ENCODE peak calls at places on chromosomes 3 and 15, in eight cellular contexts. D, P, N, T, G, H, R and K are unnamed samples. For H3K9me2, the result is how much of the 10 kb centered on the place peaks cover.

GRCh38 chr3:89955141-89955540 is 847.7 kb downstream of the EPHA3 start:
- DNase-seq in D (no peak), T (no peak), R (no peak), P (no peak), G (no peak), H (no peak), N (no peak), K (no peak)

GRCh38 chr3:51705276-51706020 is 1.4 kb upstream of the GRM2 start:
- DNase-seq in D (no peak), R (no peak), P (no peak), G (no peak), H (no peak), N (no peak), T (no peak), K (no peak)

GRCh38 chr15:75347222-75348033 is 589 bp downstream of the NEIL1 start:
- DNase-seq in H (peak), T (peak), G (peak), P (peak), D (peak), N (peak), R (peak), K (peak)

GRCh38 chr3:190699784-190700183 is 162.7 kb downstream of the GMNC start:
- DNase-seq in D (no peak), R (no peak), H (no peak), P (no peak), T (no peak), N (no peak), G (no peak), K (no peak)

GRCh38 chr3:65196663-65197062 is 508.9 kb upstream of the ADAMTS9 start:
- DNase-seq in R (no peak), G (no peak), N (no peak), T (no peak), H (peak), D (no peak), P (no peak), K (no peak)

GRCh38 chr3:50292159-50292923 is at the start of gene IFRD2:
- DNase-seq in G (peak), R (peak), N (peak), D (peak), H (peak), T (peak), P (peak), K (peak)

GRCh38 chr3:61783993-61784718 is 222.8 kb downstream of the PTPRG start:
- DNase-seq in T (no peak), H (no peak), R (no peak), P (no peak), G (no peak), N (no peak), D (no peak), K (no peak)

GRCh38 chr3:33417051-33417673 is 23.0 kb downstream of the UBP1 start:
- DNase-seq in P (no peak), H (no peak), T (no peak), D (no peak), N (no peak), G (peak), R (no peak), K (no peak)

GRCh38 chr15:31300981-31301686 is 25.5 kb upstream of the KLF13 start:
- DNase-seq in H (no peak), N (no peak), G (no peak), T (no peak), D (no peak), P (no peak), R (peak), K (no peak)

GRCh38 chr3:64229903-64230302 is 4.6 kb upstream of the PRICKLE2 start:
- DNase-seq in R (no peak), D (no peak), P (no peak), G (no peak), N (no peak), T (no peak), H (no peak), K (no peak)

GRCh38 chr3:32004111-32004790 is 22.7 kb downstream of the ZNF860 start:
- DNase-seq in H (peak), T (peak), N (no peak), D (no peak), R (no peak), G (peak), P (peak), K (no peak)

GRCh38 chr3:107216711-107217110 is 160.5 kb upstream of the CCDC54 start:
- DNase-seq in P (peak), H (no peak), D (no peak), N (no peak), T (peak), R (no peak), G (peak), K (no peak)

GRCh38 chr3:33557829-33558228 is 117.6 kb upstream of the UBP1 start:
- DNase-seq in P (no peak), R (no peak), N (no peak), D (no peak), G (no peak), T (no peak), H (peak), K (no peak)

GRCh38 chr3:55177749-55178148 is 249.9 kb upstream of the LRTM1 start:
- DNase-seq in T (no peak), H (no peak), D (no peak), R (no peak), P (no peak), N (no peak), G (no peak), K (no peak)
- TF ChIP-seq CTCF in T (no peak), H (no peak), D (no peak), R (no peak), P (no peak), N (no peak), G (no peak), K (no peak)

GRCh38 chr15:97652041-97652440 is 308.5 kb upstream of the ARRDC4 start:
- DNase-seq in D (no peak), T (no peak), G (no peak), N (no peak), P (no peak), H (no peak), R (no peak), K (no peak)
- H3K9me2 ChIP-seq in D (under half), T (under half), G (under half), N (under half), P (under half), H (under half), R (under half), K (under half)

DNA sequence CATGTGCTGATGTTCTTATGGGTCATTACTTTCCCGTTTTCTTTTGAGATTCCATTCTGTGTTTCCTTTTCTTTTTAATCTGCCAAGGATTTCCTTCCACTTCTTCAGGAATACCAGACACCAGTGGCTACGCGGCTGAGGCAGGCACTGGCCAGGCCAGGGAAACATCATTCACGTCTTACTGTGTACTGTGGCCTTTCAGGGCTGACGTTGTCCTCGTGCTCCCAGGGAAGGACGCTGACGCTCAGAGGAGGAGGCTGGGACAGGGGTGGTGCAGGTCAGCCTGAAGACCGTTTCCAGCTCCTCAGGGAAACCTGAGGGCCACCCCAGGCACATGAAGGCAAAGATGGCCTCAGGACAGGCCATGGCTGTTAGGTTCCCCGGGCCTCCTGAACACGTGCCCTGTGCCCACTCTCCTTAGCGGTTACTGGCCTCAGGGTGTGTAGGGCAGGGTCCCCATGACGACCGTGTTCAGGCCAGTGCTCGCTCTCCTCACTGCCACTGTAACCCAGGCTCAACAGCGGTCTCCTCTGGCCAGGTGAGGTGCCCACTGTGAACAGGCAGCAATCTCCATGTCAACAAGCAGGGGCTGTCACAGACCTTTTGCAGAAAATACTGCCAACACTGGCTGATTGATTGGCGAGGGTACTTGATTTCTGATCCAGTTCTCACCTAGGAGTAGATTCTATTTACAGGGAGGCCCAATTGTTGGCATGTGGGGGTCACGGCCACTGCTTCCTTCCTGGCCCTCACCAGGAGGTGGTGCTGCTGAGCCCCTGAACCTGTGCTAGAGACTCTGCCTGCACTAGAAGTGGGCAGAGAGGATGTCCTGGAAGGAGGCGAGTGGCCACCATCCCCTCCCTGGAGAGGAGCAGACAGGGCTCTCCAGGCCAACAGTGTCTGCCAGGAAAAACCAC is 169.5 kb downstream of the ATP10A start:
- DNase-seq in T (peak), P (no peak), D (peak), N (no peak), G (peak), H (peak), R (peak), K (no peak)
- TF ChIP-seq CTCF in T (peak), P (peak), D (peak), N (no peak), G (peak), H (peak), R (peak), K (no peak)

GRCh38 chr3:22947741-22948140 is 255.4 kb upstream of the UBE2E2 start:
- DNase-seq in T (no peak), R (no peak), D (no peak), H (no peak), N (no peak), P (no peak), G (no peak), K (no peak)

GRCh38 chr3:22952860-22953259 is 250.3 kb upstream of the UBE2E2 start:
- DNase-seq in H (no peak), D (no peak), T (no peak), G (no peak), R (no peak), P (no peak), N (no peak), K (no peak)

DNA sequence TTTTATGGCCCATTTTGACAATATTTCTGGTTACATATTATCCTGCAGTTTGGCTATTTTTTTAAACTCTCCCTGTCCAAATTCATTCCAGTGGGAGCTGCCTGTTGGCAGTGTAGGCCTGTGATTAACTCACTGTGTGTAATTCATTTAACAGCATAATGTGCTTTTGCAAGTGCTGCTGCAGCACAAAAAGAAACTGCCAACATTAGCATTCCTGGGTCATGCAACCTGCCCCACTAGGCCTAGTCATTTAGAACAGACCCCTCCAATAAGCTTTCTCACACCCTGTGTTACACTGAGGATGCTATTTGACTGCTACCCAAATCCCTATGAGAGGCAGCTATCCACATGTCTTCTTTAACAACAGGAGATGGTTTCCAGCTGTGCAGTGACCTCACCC is 251.2 kb upstream of the UBE2E2 start:
- DNase-seq in D (no peak), H (no peak), R (no peak), T (no peak), P (no peak), G (no peak), N (no peak), K (no peak)
- H3K9me2 ChIP-seq in D (under half), H (under half), R (under half), T (under half), P (under half), G (under half), N (under half), K (under half)

GRCh38 chr15:29656636-29657475 is 165.4 kb downstream of the TJP1 start:
- DNase-seq in N (peak), R (no peak), T (peak), H (peak), P (no peak), G (no peak), D (no peak), K (no peak)
- TF ChIP-seq CTCF in N (peak), R (no peak), T (peak), H (no peak), P (no peak), G (no peak), D (no peak), K (no peak)

GRCh38 chr3:47117803-47118364 is 46.0 kb downstream of the SETD2 start:
- DNase-seq in R (no peak), G (no peak), P (no peak), D (no peak), H (no peak), T (no peak), N (no peak), K (no peak)
- H3K9me2 ChIP-seq in R (under half), G (under half), P (under half), D (under half), H (under half), T (under half), N (under half), K (under half)

GRCh38 chr3:193314161-193314560 is 64.4 kb downstream of the ATP13A5 start:
- DNase-seq in D (no peak), T (no peak), H (peak), R (peak), G (no peak), N (no peak), P (no peak), K (no peak)
- TF ChIP-seq CTCF in D (peak), T (no peak), H (peak), R (peak), G (peak), N (no peak), P (peak), K (no peak)

GRCh38 chr3:18185624-18186023 is 239.5 kb downstream of the SATB1 start:
- DNase-seq in T (no peak), P (no peak), G (peak), R (no peak), H (no peak), D (no peak), N (no peak), K (no peak)

GRCh38 chr3:18188491-18188890 is 236.6 kb downstream of the SATB1 start:
- DNase-seq in T (no peak), N (no peak), G (no peak), R (no peak), H (no peak), P (no peak), D (no peak), K (no peak)

GRCh38 chr3:18194431-18194830 is 230.7 kb downstream of the SATB1 start:
- DNase-seq in P (no peak), D (no peak), G (no peak), R (no peak), H (no peak), N (no peak), T (no peak), K (peak)

GRCh38 chr3:18190646-18191045 is 234.5 kb downstream of the SATB1 start:
- DNase-seq in T (no peak), D (no peak), N (no peak), R (no peak), G (no peak), H (no peak), P (no peak), K (no peak)

GRCh38 chr3:18189651-18190050 is 235.5 kb downstream of the SATB1 start:
- DNase-seq in H (no peak), T (no peak), P (no peak), G (peak), D (no peak), R (peak), N (no peak), K (no peak)
- H3K9me2 ChIP-seq in H (under half), T (under half), P (under half), G (under half), D (under half), R (under half), N (under half), K (under half)

GRCh38 chr3:70829101-70829500 is 516.7 kb upstream of the MDFIC2 start:
- DNase-seq in H (no peak), T (peak), R (no peak), N (no peak), G (no peak), P (no peak), D (no peak), K (no peak)

GRCh38 chr3:70833510-70833835 is 521.0 kb upstream of the MDFIC2 start:
- DNase-seq in T (no peak), P (no peak), G (no peak), D (no peak), R (no peak), H (no peak), N (no peak), K (peak)

GRCh38 chr3:70832035-70832795 is 519.8 kb upstream of the MDFIC2 start:
- DNase-seq in D (no peak), T (no peak), R (no peak), H (no peak), N (no peak), G (peak), P (no peak), K (no peak)

DNA sequence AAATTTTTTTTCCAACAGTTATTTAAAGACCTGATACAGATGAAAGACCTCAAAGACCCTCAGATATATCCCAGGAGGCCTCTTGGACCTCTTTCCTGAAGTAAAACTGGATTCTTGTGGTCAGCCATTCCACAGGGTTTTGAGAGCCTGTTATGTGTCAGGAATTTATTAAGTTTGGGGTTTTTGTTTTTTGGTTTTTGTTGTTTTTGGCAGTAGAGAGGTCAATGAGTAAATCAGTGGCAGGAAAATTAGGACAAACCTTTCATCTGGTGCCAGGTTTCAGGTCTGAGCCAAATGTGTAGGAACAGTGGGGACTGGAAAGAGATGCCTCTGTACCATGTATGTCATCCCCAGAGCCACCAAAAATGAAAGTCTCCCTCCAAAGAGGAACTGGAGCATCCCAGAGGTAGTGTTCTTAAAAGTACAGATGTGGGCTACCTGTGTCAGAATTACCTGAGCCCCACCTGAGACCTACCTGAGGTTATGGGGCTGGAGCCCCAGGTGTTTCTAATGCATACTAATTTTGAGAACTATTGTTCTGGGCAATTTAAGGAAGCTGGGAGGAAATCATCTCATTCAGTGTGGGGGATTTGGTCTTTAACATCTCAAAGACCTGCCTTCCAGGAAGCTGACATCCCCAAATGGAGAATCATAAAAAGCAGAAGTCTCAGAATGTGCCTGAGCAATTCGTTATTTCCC is 520.5 kb upstream of the MDFIC2 start:
- DNase-seq in R (no peak), G (no peak), H (no peak), P (no peak), T (no peak), D (no peak), N (no peak), K (no peak)
- TF ChIP-seq CTCF in R (no peak), G (no peak), H (no peak), P (no peak), T (no peak), D (no peak), N (no peak), K (no peak)

GRCh38 chr3:176362191-176362731 is 835.0 kb downstream of the TBL1XR1 start:
- DNase-seq in P (no peak), D (no peak), N (no peak), R (no peak), G (no peak), T (peak), H (peak), K (no peak)

GRCh38 chr3:176354843-176355242 is 842.4 kb downstream of the TBL1XR1 start:
- DNase-seq in G (no peak), D (no peak), P (no peak), R (peak), T (no peak), N (no peak), H (no peak), K (no peak)

GRCh38 chr3:176357891-176358290 is 839.4 kb downstream of the TBL1XR1 start:
- DNase-seq in H (no peak), T (no peak), P (no peak), N (no peak), D (no peak), G (no peak), R (no peak), K (no peak)

GRCh38 chr3:176359211-176359610 is 838.1 kb downstream of the TBL1XR1 start:
- DNase-seq in D (no peak), N (no peak), R (peak), G (no peak), P (no peak), T (no peak), H (peak), K (no peak)
- H3K9me2 ChIP-seq in D (under half), N (under half), R (under half), G (under half), P (under half), T (under half), H (under half), K (under half)